ENCODE peak calls at places on chromosome 10, in eight cellular contexts. F, C, D, V, L, U, T and Y are unnamed samples.
A peak's percentile ranks its signal among the peaks of the same experiment; 100 is the strongest.

GRCh38 chr10:88962336-88962735 is 9.8 kb upstream of the ACTA2 start:
- DNase-seq in T (no peak), V (no peak), F (no peak), U (no peak), L (no peak), D (no peak), C (no peak), Y (no peak)

GRCh38 chr10:62626817-62627216 is 177.7 kb upstream of the ADO start:
- DNase-seq in V (no peak), U (no peak), D (no peak), L (no peak), F (no peak), C (no peak), T (no peak), Y (no peak)

GRCh38 chr10:15225511-15225910 is 57.0 kb upstream of the NMT2 start:
- DNase-seq in T (no peak), L (peak; percentile 27), C (no peak), F (no peak), U (no peak), V (no peak), D (no peak), Y (no peak)

GRCh38 chr10:126384269-126384873 is 3.9 kb downstream of the ADAM12 start:
- DNase-seq in U (peak; percentile 69), D (no peak), T (no peak), C (no peak), V (no peak), L (no peak), F (peak; percentile 63), Y (no peak)

GRCh38 chr10:12448340-12448728 is 99.0 kb downstream of the CAMK1D start:
- DNase-seq in V (no peak), U (no peak), F (no peak), C (no peak), L (no peak), T (no peak), D (no peak), Y (no peak)

GRCh38 chr10:51733061-51733460 is 33.7 kb upstream of the CSTF2T start:
- DNase-seq in L (no peak), U (peak; percentile 11), V (no peak), F (no peak), T (no peak), C (no peak), D (no peak), Y (no peak)

GRCh38 chr10:120927352-120927751 is 76.2 kb downstream of the WDR11 start:
- DNase-seq in U (no peak), T (no peak), C (no peak), D (no peak), F (no peak), V (no peak), L (no peak), Y (no peak)

GRCh38 chr10:34157501-34157900 is 657.6 kb downstream of the PARD3 start:
- DNase-seq in F (no peak), V (no peak), L (no peak), C (no peak), U (no peak), D (no peak), T (no peak), Y (no peak)

GRCh38 chr10:27637601-27638000 is 108.0 kb downstream of the MKX start:
- DNase-seq in C (no peak), U (no peak), F (no peak), L (no peak), V (no peak), D (no peak), T (no peak), Y (no peak)

GRCh38 chr10:79137826-79138225 is 69.1 kb downstream of the ZMIZ1 start:
- DNase-seq in U (no peak), D (peak; percentile 58), L (peak; percentile 74), V (no peak), T (peak; percentile 65), F (no peak), C (no peak), Y (no peak)

GRCh38 chr10:19775286-19775685 is 40.9 kb upstream of the PLXDC2 start:
- DNase-seq in V (no peak), L (no peak), F (no peak), U (no peak), C (no peak), T (no peak), D (no peak), Y (no peak)

GRCh38 chr10:11673346-11674330 is 62.2 kb upstream of the USP6NL start:
- DNase-seq in L (no peak), V (no peak), D (no peak), U (no peak), C (peak; percentile 45), T (no peak), F (no peak), Y (no peak)

GRCh38 chr10:4243651-4244050 is 458.6 kb upstream of the KLF6 start:
- DNase-seq in L (no peak), F (peak; percentile 99), T (no peak), C (no peak), U (peak; percentile 97), D (no peak), V (peak; percentile 83), Y (no peak)
- H3K4me3 ChIP-seq in L (no peak overlapping the region), F (peak overlapping the region; percentile 21), T (peak overlapping the region; percentile 48), C (no peak overlapping the region), U (no peak overlapping the region), D (no peak overlapping the region), V (no peak overlapping the region), Y (no peak overlapping the region)

DNA sequence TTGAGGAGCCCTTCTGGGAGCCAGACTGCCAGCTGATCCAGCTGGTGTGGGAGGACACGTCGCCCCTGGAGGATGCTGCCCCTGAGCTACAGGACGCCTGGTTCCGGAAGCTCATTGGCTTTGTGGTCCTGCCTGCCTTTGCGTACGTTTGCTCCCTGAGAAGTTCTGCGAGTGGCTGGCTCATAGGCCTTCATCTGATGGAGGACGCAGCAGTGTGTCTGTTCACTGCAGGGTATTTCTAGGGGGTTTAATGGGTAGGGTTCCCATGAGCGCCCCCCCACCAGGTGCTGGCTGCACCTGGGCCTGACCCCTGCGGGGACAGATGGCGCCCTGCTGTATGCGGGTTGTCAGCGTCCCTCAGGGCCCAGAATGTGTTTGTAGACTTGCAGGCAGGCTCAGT is 5.0 kb downstream of the PAOX start:
- DNase-seq in T (no peak), U (no peak), D (no peak), V (no peak), L (no peak), F (no peak), C (no peak), Y (no peak)
- H3K4me3 ChIP-seq in T (no peak overlapping the region), U (no peak overlapping the region), D (no peak overlapping the region), V (no peak overlapping the region), L (no peak overlapping the region), F (no peak overlapping the region), C (no peak overlapping the region), Y (no peak overlapping the region)

GRCh38 chr10:114682532-114682931 is 24.5 kb upstream of the ABLIM1 start:
- DNase-seq in U (no peak), V (no peak), D (no peak), T (no peak), F (no peak), C (no peak), L (no peak), Y (no peak)

GRCh38 chr10:114684085-114684821 is 26.2 kb upstream of the ABLIM1 start:
- DNase-seq in U (no peak), T (peak; percentile 59), D (no peak), C (peak; percentile 64), V (peak; percentile 63), L (peak; percentile 75), F (no peak), Y (no peak)

GRCh38 chr10:114683593-114683992 is 25.5 kb upstream of the ABLIM1 start:
- DNase-seq in L (no peak), V (no peak), D (no peak), U (no peak), C (peak; percentile 34), F (no peak), T (no peak), Y (no peak)

GRCh38 chr10:114682121-114682520 is 24.0 kb upstream of the ABLIM1 start:
- DNase-seq in C (no peak), F (no peak), L (no peak), U (no peak), D (no peak), V (no peak), T (no peak), Y (no peak)

GRCh38 chr10:114683162-114683561 is 25.1 kb upstream of the ABLIM1 start:
- DNase-seq in C (peak; percentile 36), T (no peak), U (no peak), F (no peak), V (peak; percentile 76), L (no peak), D (no peak), Y (no peak)
- H3K4me3 ChIP-seq in C (no peak overlapping the region), T (peak overlapping the region; percentile 57), U (no peak overlapping the region), F (no peak overlapping the region), V (peak overlapping the region; percentile 40), L (no peak overlapping the region), D (no peak overlapping the region), Y (no peak overlapping the region)

GRCh38 chr10:96374639-96374984 is 15.8 kb upstream of the OPALIN start:
- DNase-seq in T (no peak), U (no peak), L (no peak), D (no peak), C (no peak), F (no peak), V (no peak), Y (peak; percentile 60)
- H3K4me3 ChIP-seq in T (peak overlapping the region; percentile 69), U (peak overlapping the region; percentile 53), L (peak overlapping the region; percentile 55), D (peak overlapping the region; percentile 55), C (no peak overlapping the region), F (peak overlapping the region; percentile 46), V (peak overlapping the region; percentile 59), Y (peak overlapping the region; percentile 51)

GRCh38 chr10:102245932-102246251 is 560 bp downstream of the GBF1 start:
- DNase-seq in V (no peak), T (no peak), D (no peak), U (no peak), F (no peak), L (no peak), C (no peak), Y (no peak)

GRCh38 chr10:102245101-102245931 is at the start of gene GBF1:
- DNase-seq in T (peak; percentile 89), D (peak; percentile 93), L (peak; percentile 97), U (peak; percentile 99), V (peak; percentile 99), F (peak; percentile 100), C (peak; percentile 92), Y (peak; percentile 93)

GRCh38 chr10:102246261-102246660 is 929 bp downstream of the GBF1 start:
- DNase-seq in D (no peak), F (no peak), C (no peak), T (no peak), V (no peak), L (no peak), U (no peak), Y (no peak)

GRCh38 chr10:102243304-102243703 is 2.0 kb upstream of the PITX3 start:
- DNase-seq in F (peak; percentile 71), L (no peak), T (no peak), V (no peak), U (no peak), D (no peak), C (no peak), Y (no peak)

GRCh38 chr10:102247724-102248123 is 2.4 kb downstream of the GBF1 start:
- DNase-seq in U (no peak), D (no peak), V (no peak), L (no peak), C (no peak), F (no peak), T (no peak), Y (no peak)
- H3K4me3 ChIP-seq in U (peak overlapping the region; percentile 23), D (no peak overlapping the region), V (peak overlapping the region; percentile 22), L (peak overlapping the region; percentile 14), C (no peak overlapping the region), F (no peak overlapping the region), T (peak overlapping the region; percentile 89), Y (no peak overlapping the region)